ENCODE peak calls at places on chromosomes 12 and 14, in five cellular contexts. Y is transverse colon; S is aorta; W is CD8-positive, alpha-beta T cell; O is heart left ventricle. X is an unnamed sample.

GRCh38 chr14:105050551-105050897 is 14.7 kb downstream of the GPR132 start:
- DNase-seq in S (no peak), Y (peak; percentile 79), W (no peak), O (no peak), X (no peak)

GRCh38 chr14:100576091-100577085 is 10.8 kb downstream of the BEGAIN start:
- DNase-seq in O (no peak), W (no peak), S (peak; percentile 35), Y (no peak), X (no peak)

GRCh38 chr12:5441497-5442236 is 9.8 kb downstream of the NTF3 start:
- DNase-seq in O (no peak), Y (no peak), W (no peak), S (no peak), X (no peak)

GRCh38 chr12:132560421-132560830 is 50.0 kb downstream of the LRCOL1 start:
- DNase-seq in S (no peak), Y (peak; percentile 46), W (no peak), O (no peak), X (no peak)

GRCh38 chr12:3520168-3520567 is 29.2 kb downstream of the PRMT8 start:
- DNase-seq in S (no peak), O (peak; percentile 50), Y (peak; percentile 22), W (no peak), X (no peak)

GRCh38 chr14:52188381-52188780 is 79.1 kb upstream of the PTGDR start:
- DNase-seq in Y (no peak), S (no peak), O (no peak), W (no peak), X (no peak)

GRCh38 chr14:92577321-92577742 is 63.8 kb downstream of the RIN3 start:
- DNase-seq in S (no peak), W (no peak), O (no peak), Y (no peak), X (no peak)

GRCh38 chr12:57727758-57728395 is 10.7 kb downstream of the AGAP2 start:
- DNase-seq in W (no peak), O (peak; percentile 21), S (no peak), Y (no peak), X (no peak)

GRCh38 chr14:87993485-87993809 is 465 bp upstream of the GALC start:
- DNase-seq in Y (no peak), S (no peak), O (no peak), W (no peak), X (no peak)

GRCh38 chr12:51269174-51270066 is 795 bp downstream of the SMAGP start:
- DNase-seq in W (peak; percentile 15), O (peak; percentile 45), Y (peak; percentile 84), S (peak; percentile 46), X (peak; percentile 35)

GRCh38 chr12:44874981-44875416 is 1.1 kb downstream of the NELL2 start:
- DNase-seq in W (no peak), O (no peak), Y (no peak), S (no peak), X (no peak)

GRCh38 chr12:65536876-65537661 is 258.6 kb downstream of the MSRB3 start:
- DNase-seq in O (peak; percentile 26), Y (peak; percentile 10), W (no peak), S (peak; percentile 66), X (no peak)

GRCh38 chr12:105409881-105410471 is 79.5 kb downstream of the C12orf75 start:
- DNase-seq in Y (no peak), W (no peak), S (peak; percentile 70), O (peak; percentile 67), X (no peak)

GRCh38 chr12:59808317-59808910 is 212.6 kb downstream of the SLC16A7 start:
- DNase-seq in W (no peak), O (no peak), S (no peak), Y (no peak), X (no peak)

GRCh38 chr12:114762490-114763110 is 78.6 kb upstream of the TBX3 start:
- DNase-seq in Y (no peak), W (no peak), O (peak; percentile 31), S (no peak), X (no peak)

GRCh38 chr12:95386056-95386455 is 87.9 kb upstream of the METAP2 start:
- DNase-seq in S (no peak), Y (no peak), O (no peak), W (no peak), X (no peak)

GRCh38 chr12:64236549-64236948 is 14.5 kb upstream of the KICS2 start:
- DNase-seq in Y (no peak), W (no peak), S (no peak), O (no peak), X (no peak)

GRCh38 chr12:61993734-61994345 is 266.4 kb upstream of the USP15 start:
- DNase-seq in W (no peak), O (no peak), Y (no peak), S (no peak), X (no peak)

GRCh38 chr14:59918824-59919581 is 941 bp upstream of the LRRC9 start:
- DNase-seq in Y (peak; percentile 12), W (no peak), S (peak; percentile 50), O (peak; percentile 20), X (no peak)

GRCh38 chr12:51345681-51346080 is 798 bp downstream of the CELA1 start:
- DNase-seq in S (no peak), Y (no peak), O (no peak), W (no peak), X (no peak)

GRCh38 chr12:119940881-119941280 is 48.2 kb upstream of the BICDL1 start:
- DNase-seq in O (no peak), W (no peak), Y (no peak), S (no peak), X (no peak)

GRCh38 chr14:27164139-27164538 is 566.3 kb upstream of the NOVA1 start:
- DNase-seq in Y (no peak), S (no peak), O (no peak), W (no peak), X (no peak)

GRCh38 chr12:130470969-130471368 is 133.3 kb downstream of the PIWIL1 start:
- DNase-seq in S (no peak), Y (no peak), W (no peak), O (no peak), X (no peak)

GRCh38 chr14:90087433-90087832 is 25.6 kb downstream of the KCNK13 start:
- DNase-seq in O (peak; percentile 19), S (peak; percentile 74), W (no peak), Y (peak; percentile 29), X (no peak)

GRCh38 chr12:66624806-66625205 is 54.1 kb downstream of the GRIP1 start:
- DNase-seq in Y (no peak), W (no peak), O (no peak), S (no peak), X (no peak)

GRCh38 chr12:13772264-13772663 is 209.1 kb downstream of the GRIN2B start:
- DNase-seq in O (no peak), S (no peak), W (no peak), Y (no peak), X (no peak)

GRCh38 chr12:47328831-47329545 is 249.2 kb upstream of the AMIGO2 start:
- DNase-seq in W (no peak), O (no peak), Y (no peak), S (no peak), X (no peak)

GRCh38 chr14:92652413-92653151 is 95.8 kb downstream of the LGMN start:
- DNase-seq in O (no peak), Y (no peak), S (no peak), W (peak; percentile 5), X (no peak)

GRCh38 chr14:89310211-89310610 is 106.8 kb downstream of the FOXN3 start:
- DNase-seq in Y (no peak), S (no peak), O (no peak), W (no peak), X (no peak)

GRCh38 chr12:106044773-106045172 is 94.0 kb downstream of the NUAK1 start:
- DNase-seq in Y (no peak), O (no peak), S (no peak), W (no peak), X (no peak)

GRCh38 chr14:56487090-56487667 is 92.4 kb upstream of the TMEM260 start:
- DNase-seq in W (no peak), O (no peak), Y (no peak), S (no peak), X (no peak)

GRCh38 chr12:116639765-116640164 is 80.6 kb downstream of the MAP1LC3B2 start:
- DNase-seq in O (no peak), Y (no peak), W (no peak), S (no peak), X (no peak)

GRCh38 chr12:116644806-116645205 is 85.6 kb downstream of the MAP1LC3B2 start:
- DNase-seq in O (no peak), Y (no peak), W (no peak), S (no peak), X (no peak)

GRCh38 chr12:116642683-116643082 is 83.5 kb downstream of the MAP1LC3B2 start:
- DNase-seq in S (no peak), W (no peak), O (no peak), Y (no peak), X (no peak)

GRCh38 chr12:116640320-116640719 is 81.1 kb downstream of the MAP1LC3B2 start:
- DNase-seq in S (no peak), Y (no peak), O (no peak), W (no peak), X (no peak)

DNA sequence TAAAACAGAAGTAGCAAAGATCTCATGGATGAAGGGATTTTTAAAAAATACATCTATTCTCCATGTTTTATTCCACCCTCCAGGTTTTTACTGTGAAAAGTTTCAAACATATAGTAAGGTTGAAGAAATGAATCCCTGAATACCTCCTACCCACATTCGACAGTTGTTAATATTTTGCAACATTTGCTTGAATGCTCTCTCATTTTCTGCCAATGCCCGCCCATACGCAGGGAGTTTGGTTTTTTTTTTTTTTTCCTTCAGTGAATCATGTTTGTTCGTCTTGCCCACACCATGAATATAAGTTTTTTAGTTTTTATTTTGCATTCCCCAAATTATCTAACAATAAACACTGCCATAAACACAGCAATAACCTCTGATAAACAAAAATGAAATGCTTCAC is 82.9 kb downstream of the MAP1LC3B2 start:
- DNase-seq in O (no peak), W (no peak), Y (no peak), S (no peak), X (no peak)
- H3K27ac ChIP-seq in O (no peak overlapping the region), W (no peak overlapping the region), Y (no peak overlapping the region), S (no peak overlapping the region), X (no peak overlapping the region)

DNA sequence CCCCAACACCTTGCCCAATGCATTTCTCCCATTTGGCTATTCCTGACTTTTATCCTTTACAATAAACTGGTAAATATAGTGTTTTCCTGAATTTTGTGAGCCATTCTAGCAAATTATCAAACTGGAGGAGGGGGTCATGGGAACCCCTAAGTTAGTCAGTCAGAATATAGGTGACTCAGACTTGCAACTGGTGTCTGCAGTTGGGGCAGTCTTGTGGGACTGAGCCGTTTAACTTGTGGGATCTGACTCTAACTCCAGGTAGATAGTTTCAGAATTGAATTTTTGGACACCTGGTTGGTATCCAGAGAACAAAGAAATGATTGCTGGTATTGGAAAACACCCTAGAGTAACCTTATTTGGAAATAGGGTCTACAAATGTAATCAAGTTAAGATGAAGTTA is 133.4 kb downstream of the CEP83 start:
- DNase-seq in O (no peak), W (no peak), S (no peak), Y (no peak), X (no peak)
- H3K27ac ChIP-seq in O (no peak overlapping the region), W (no peak overlapping the region), S (no peak overlapping the region), Y (no peak overlapping the region), X (no peak overlapping the region)

GRCh38 chr12:8687846-8688601 is 9.8 kb upstream of the RIMKLB start:
- DNase-seq in S (peak; percentile 77), W (no peak), Y (peak; percentile 29), O (no peak), X (peak; percentile 69)
- H3K27ac ChIP-seq in S (peak overlapping the region; percentile 82), W (no peak overlapping the region), Y (peak overlapping the region; percentile 75), O (no peak overlapping the region), X (no peak overlapping the region)

DNA sequence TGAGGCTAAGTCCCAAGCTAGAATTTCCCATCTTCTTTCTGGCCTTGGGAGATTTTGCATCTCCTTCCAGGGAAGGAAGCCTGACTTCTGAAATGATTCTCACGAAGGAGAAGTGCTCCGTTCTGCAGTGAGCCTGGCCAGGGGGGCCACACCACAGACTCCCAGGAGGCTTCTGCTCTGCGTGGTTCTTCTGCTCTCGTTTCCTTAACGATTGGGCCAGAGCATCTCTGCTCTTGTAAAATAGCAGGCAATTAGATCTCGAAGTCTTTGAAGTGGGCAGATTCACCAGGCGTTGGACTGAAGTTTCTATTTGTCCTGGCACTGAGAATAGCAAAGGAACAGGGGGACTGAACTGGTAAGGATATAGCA is 6.7 kb upstream of the BATF start:
- DNase-seq in O (no peak), W (no peak), S (peak; percentile 57), Y (no peak), X (no peak)
- H3K27ac ChIP-seq in O (no peak overlapping the region), W (peak overlapping the region; percentile 2), S (no peak overlapping the region), Y (peak overlapping the region; percentile 6), X (no peak overlapping the region)